ENCODE peak calls at places on chromosomes 5 and 9, in eight cellular contexts. F, Z, T, A, I, D, Q and V are unnamed samples.

GRCh38 chr5:112694853-112695709 is 42.6 kb upstream of the APC start:
- DNase-seq in F (peak; percentile 59), Z (no peak), T (peak; percentile 83), A (no peak), I (no peak), D (no peak), Q (no peak), V (peak; percentile 75)

GRCh38 chr5:321233-321725 is at the start of gene AHRR:
- DNase-seq in F (peak; percentile 54), Z (peak; percentile 88), T (peak; percentile 39), A (no peak), I (peak; percentile 78), D (no peak), Q (peak; percentile 31), V (peak; percentile 59)

GRCh38 chr9:112013261-112013660 is 116.6 kb downstream of the UGCG start:
- DNase-seq in F (no peak), Z (no peak), T (no peak), A (no peak), I (no peak), D (no peak), Q (no peak), V (no peak)

GRCh38 chr5:93723005-93723404 is 18.4 kb downstream of the POU5F2 start:
- DNase-seq in F (peak; percentile 73), Z (no peak), T (peak; percentile 21), A (no peak), I (no peak), D (no peak), Q (no peak), V (peak; percentile 31)

GRCh38 chr5:20105915-20106314 is 117.9 kb upstream of the CDH18 start:
- DNase-seq in F (no peak), Z (no peak), T (no peak), A (no peak), I (no peak), D (no peak), Q (no peak), V (no peak)

GRCh38 chr5:144427871-144428270 is 257.2 kb downstream of the KCTD16 start:
- DNase-seq in F (no peak), Z (no peak), T (peak; percentile 5), A (no peak), I (no peak), D (no peak), Q (no peak), V (peak; percentile 5)

GRCh38 chr9:26746357-26747072 is 146.1 kb downstream of the CAAP1 start:
- DNase-seq in F (peak; percentile 4), Z (no peak), T (peak; percentile 55), A (no peak), I (no peak), D (no peak), Q (no peak), V (peak; percentile 62)

GRCh38 chr9:77543131-77543822 is 104.8 kb downstream of the GNA14 start:
- DNase-seq in F (no peak), Z (no peak), T (no peak), A (no peak), I (no peak), D (no peak), Q (no peak), V (no peak)

GRCh38 chr5:54520438-54520846 is 2.9 kb downstream of the SNX18 start:
- DNase-seq in F (peak; percentile 47), Z (no peak), T (peak; percentile 53), A (no peak), I (no peak), D (no peak), Q (no peak), V (peak; percentile 54)

GRCh38 chr9:29211003-29211584 is 1637.8 kb upstream of the C9orf72 start:
- DNase-seq in F (no peak), Z (no peak), T (no peak), A (no peak), I (no peak), D (no peak), Q (no peak), V (no peak)

GRCh38 chr5:57718155-57718554 is 235.5 kb upstream of the ACTBL2 start:
- DNase-seq in F (peak; percentile 89), Z (no peak), T (no peak), A (no peak), I (no peak), D (no peak), Q (no peak), V (peak; percentile 37)

GRCh38 chr5:100623719-100624118 is 88.5 kb downstream of the FAM174A start:
- DNase-seq in F (peak; percentile 66), Z (no peak), T (peak; percentile 78), A (no peak), I (no peak), D (no peak), Q (no peak), V (peak; percentile 65)

GRCh38 chr5:54645888-54646284 is 128.3 kb downstream of the SNX18 start:
- DNase-seq in F (peak; percentile 82), Z (no peak), T (peak; percentile 55), A (no peak), I (no peak), D (no peak), Q (no peak), V (peak; percentile 69)

GRCh38 chr5:72647806-72648205 is 140.6 kb upstream of the ZNF366 start:
- DNase-seq in F (no peak), Z (no peak), T (peak; percentile 55), A (no peak), I (no peak), D (no peak), Q (no peak), V (no peak)

GRCh38 chr5:158967566-158967965 is 132.2 kb downstream of the EBF1 start:
- DNase-seq in F (no peak), Z (no peak), T (peak; percentile 17), A (peak; percentile 45), I (no peak), D (no peak), Q (no peak), V (peak; percentile 62)

DNA sequence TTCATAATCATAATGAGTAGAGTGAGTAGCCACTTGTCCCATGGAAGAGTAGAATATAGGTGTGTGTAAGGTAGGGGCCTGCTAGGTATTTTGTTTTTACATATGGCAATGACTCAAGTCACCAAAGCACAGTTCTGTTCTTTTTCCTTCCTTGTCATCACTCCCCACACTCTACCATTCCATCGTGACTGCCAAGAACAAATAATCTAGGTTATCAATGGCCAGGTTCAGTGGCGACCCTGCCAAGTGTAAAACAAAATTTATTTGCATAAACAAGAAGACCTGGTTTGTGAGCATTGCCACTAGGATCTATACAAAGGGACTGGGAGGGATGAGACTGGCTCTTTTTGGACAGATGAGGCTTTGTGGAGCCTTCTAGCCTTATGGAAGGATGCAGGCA is 55.2 kb upstream of the RANBP3L start:
- DNase-seq in F (no peak), Z (no peak), T (no peak), A (no peak), I (no peak), D (no peak), Q (no peak), V (no peak)
- TF ChIP-seq CTCF in F (no peak), Z (no peak), T (no peak), A (no peak), I (no peak), D (no peak), Q (no peak), V (no peak)

DNA sequence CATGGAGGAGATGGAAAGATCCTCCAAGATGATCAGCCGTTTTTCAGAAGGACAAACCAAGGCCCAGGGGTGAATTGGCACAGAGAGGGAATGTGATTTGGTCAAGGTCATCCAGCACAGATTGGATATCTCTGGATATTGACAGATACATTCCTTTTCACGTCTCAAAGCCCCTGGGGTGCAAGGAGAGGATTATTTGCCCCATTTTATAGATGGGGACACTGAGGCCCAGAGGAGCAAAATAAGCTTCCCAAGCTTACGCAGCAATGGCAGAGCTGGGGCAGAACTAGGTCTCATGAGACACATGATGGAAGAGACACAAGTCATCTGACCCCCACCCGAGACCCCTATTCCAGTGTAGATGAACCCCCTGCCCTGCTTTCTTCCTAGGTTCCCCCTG is 895 bp upstream of the PDGFRB start:
- DNase-seq in F (no peak), Z (no peak), T (no peak), A (no peak), I (no peak), D (no peak), Q (no peak), V (no peak)
- H3K4me3 ChIP-seq in F (no peak overlapping the region), Z (no peak overlapping the region), T (no peak overlapping the region), A (no peak overlapping the region), I (peak overlapping the region; percentile 54), D (no peak overlapping the region), Q (no peak overlapping the region), V (no peak overlapping the region)

GRCh38 chr5:81631124-81631523 is 119.8 kb downstream of the SSBP2 start:
- DNase-seq in F (no peak), Z (no peak), T (no peak), A (no peak), I (no peak), D (no peak), Q (no peak), V (no peak)
- TF ChIP-seq CTCF in F (no peak), Z (no peak), T (no peak), A (no peak), I (no peak), D (no peak), Q (no peak), V (no peak)

GRCh38 chr5:108523360-108523759 is 141.5 kb upstream of the FBXL17 start:
- DNase-seq in F (no peak), Z (no peak), T (no peak), A (no peak), I (no peak), D (no peak), Q (no peak), V (no peak)
- H3K4me3 ChIP-seq in F (no peak overlapping the region), Z (no peak overlapping the region), T (no peak overlapping the region), A (no peak overlapping the region), I (no peak overlapping the region), D (no peak overlapping the region), Q (no peak overlapping the region), V (no peak overlapping the region)

GRCh38 chr5:169754737-169755136 is 117.7 kb downstream of the DOCK2 start:
- DNase-seq in F (no peak), Z (no peak), T (no peak), A (no peak), I (no peak), D (no peak), Q (no peak), V (no peak)

GRCh38 chr5:169758886-169759285 is 121.8 kb downstream of the DOCK2 start:
- DNase-seq in F (no peak), Z (no peak), T (no peak), A (no peak), I (no peak), D (no peak), Q (no peak), V (no peak)

GRCh38 chr5:169760229-169760628 is 123.2 kb downstream of the DOCK2 start:
- DNase-seq in F (no peak), Z (no peak), T (no peak), A (no peak), I (no peak), D (no peak), Q (no peak), V (no peak)

GRCh38 chr5:169756071-169756765 is 119.1 kb downstream of the DOCK2 start:
- DNase-seq in F (no peak), Z (no peak), T (no peak), A (no peak), I (no peak), D (no peak), Q (no peak), V (no peak)

GRCh38 chr5:169757016-169757415 is 119.9 kb downstream of the DOCK2 start:
- DNase-seq in F (no peak), Z (no peak), T (peak; percentile 38), A (no peak), I (no peak), D (no peak), Q (no peak), V (peak; percentile 36)
- TF ChIP-seq CTCF in F (no peak), Z (no peak), T (no peak), A (no peak), I (no peak), D (no peak), Q (no peak), V (no peak)